ENCODE peak calls at places on chromosomes 11 and 22, in six cellular contexts. V is gastrocnemius medialis, I is Peyer's patch, D is esophagus muscularis mucosa, R is IMR-90, B is adrenal gland. Y is an unnamed sample.

GRCh38 chr11:17406818-17407149 is 18.3 kb upstream of the KCNJ11 start:
- DNase-seq in I (peak; percentile 40), D (no peak), R (no peak), V (no peak), B (no peak), Y (no peak)

GRCh38 chr11:44993971-44994705 is 43.5 kb upstream of the TP53I11 start:
- DNase-seq in B (no peak), D (no peak), I (no peak), R (no peak), V (no peak), Y (no peak)

GRCh38 chr11:100889758-100890157 is 202.7 kb downstream of the ARHGAP42 start:
- DNase-seq in V (no peak), D (no peak), R (no peak), I (no peak), B (no peak), Y (no peak)

GRCh38 chr11:68433541-68433940 is 27.0 kb upstream of the PPP6R3 start:
- DNase-seq in D (no peak), V (no peak), I (no peak), R (no peak), B (no peak), Y (no peak)

GRCh38 chr22:28939394-28939793 is 56.0 kb downstream of the ZNRF3 start:
- DNase-seq in R (no peak), V (no peak), B (no peak), D (no peak), I (no peak), Y (no peak)

GRCh38 chr11:104812416-104812815 is 85.8 kb downstream of the CASP12 start:
- DNase-seq in V (no peak), B (no peak), I (no peak), R (no peak), D (no peak), Y (no peak)

GRCh38 chr22:41284465-41284864 is 1.5 kb downstream of the RANGAP1 start:
- DNase-seq in B (no peak), R (no peak), D (no peak), I (no peak), V (no peak), Y (no peak)

GRCh38 chr11:125071408-125071807 is 8.3 kb downstream of the SLC37A2 start:
- DNase-seq in B (peak; percentile 70), D (peak; percentile 78), V (no peak), I (peak; percentile 45), R (no peak), Y (peak; percentile 81)

GRCh38 chr11:32435511-32435946 is at the start of gene WT1:
- DNase-seq in V (no peak), B (no peak), R (no peak), I (no peak), D (no peak), Y (no peak)

GRCh38 chr22:30802202-30803166 is 107.8 kb downstream of the OSBP2 start:
- DNase-seq in R (peak; percentile 90), I (peak; percentile 91), D (no peak), V (peak; percentile 34), B (peak; percentile 91), Y (peak; percentile 54)

GRCh38 chr11:2669926-2670469 is 29.8 kb downstream of the KCNQ1OT1 start:
- DNase-seq in R (no peak), V (no peak), B (no peak), I (no peak), D (no peak), Y (no peak)

GRCh38 chr11:2673250-2673610 is 26.6 kb downstream of the KCNQ1OT1 start:
- DNase-seq in B (no peak), D (no peak), V (no peak), R (no peak), I (no peak), Y (peak; percentile 49)

GRCh38 chr11:2672553-2673249 is 27.1 kb downstream of the KCNQ1OT1 start:
- DNase-seq in I (no peak), D (no peak), V (no peak), B (no peak), R (no peak), Y (no peak)

GRCh38 chr11:2670541-2671100 is 29.2 kb downstream of the KCNQ1OT1 start:
- DNase-seq in V (no peak), D (no peak), B (no peak), R (no peak), I (no peak), Y (peak; percentile 46)

DNA sequence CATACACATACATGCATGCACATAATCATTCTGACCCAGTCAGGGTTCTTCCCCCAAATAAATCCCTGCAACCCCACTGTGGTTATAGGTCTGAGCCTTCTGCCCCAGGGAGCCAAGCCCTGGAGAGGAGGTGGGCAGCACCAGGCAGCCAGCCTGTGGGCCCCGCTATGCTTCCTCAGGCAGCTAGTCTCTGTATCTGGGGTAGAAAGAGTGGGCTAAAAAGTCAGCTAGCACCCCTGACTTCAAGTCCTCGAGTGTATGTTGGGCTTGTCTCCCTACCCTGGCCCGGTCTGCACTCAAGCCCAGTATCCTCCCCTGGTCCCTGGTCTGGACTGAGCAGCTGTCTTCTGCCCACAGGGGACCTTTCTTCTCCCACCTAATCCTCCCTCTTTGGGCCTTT is 28.0 kb downstream of the KCNQ1OT1 start:
- DNase-seq in B (no peak), D (no peak), R (no peak), I (no peak), V (no peak), Y (peak; percentile 28)
- TF ChIP-seq POLR2A in B (no peak), D (no peak), R (no peak), I (no peak), V (no peak), Y (no peak)

GRCh38 chr11:123163621-123164020 is 31.4 kb downstream of the CLMP start:
- DNase-seq in R (no peak), I (no peak), D (no peak), V (no peak), B (no peak), Y (no peak)

GRCh38 chr11:123168236-123168635 is 26.8 kb downstream of the CLMP start:
- DNase-seq in B (no peak), I (no peak), D (no peak), R (no peak), V (no peak), Y (no peak)

GRCh38 chr11:123164732-123165450 is 30.2 kb downstream of the CLMP start:
- DNase-seq in V (no peak), I (no peak), B (no peak), D (no peak), R (peak; percentile 44), Y (no peak)

GRCh38 chr11:123168955-123169484 is 26.0 kb downstream of the CLMP start:
- DNase-seq in V (no peak), D (no peak), R (no peak), B (no peak), I (no peak), Y (peak; percentile 28)

GRCh38 chr11:123166095-123166559 is 28.9 kb downstream of the CLMP start:
- DNase-seq in I (peak; percentile 61), R (peak; percentile 97), D (no peak), B (peak; percentile 48), V (no peak), Y (no peak)
- TF ChIP-seq CTCF in I (peak; percentile 27), R (peak; percentile 62), D (peak; percentile 59), B (peak; percentile 48), V (no peak), Y (no peak)

DNA sequence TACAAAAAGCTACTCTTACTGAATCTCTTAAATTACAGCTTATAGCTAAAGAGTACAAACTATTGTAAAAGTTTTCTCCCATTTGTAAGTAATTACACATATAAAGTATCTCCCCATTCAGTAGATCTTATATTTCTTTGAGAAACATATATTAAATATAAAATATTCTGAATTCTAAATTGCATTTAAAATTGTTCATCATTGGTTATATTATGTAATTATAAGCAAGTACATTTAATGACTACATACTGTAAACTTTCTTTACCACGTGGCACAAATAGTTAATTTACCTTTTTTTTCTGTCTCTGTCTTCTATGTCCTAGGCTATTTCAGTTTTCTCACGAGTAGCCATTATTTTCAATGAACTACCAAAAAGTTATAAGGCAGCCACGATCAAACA is 101.2 kb upstream of the SERPIND1 start:
- DNase-seq in R (no peak), V (no peak), D (no peak), B (no peak), I (no peak), Y (no peak)
- TF ChIP-seq POLR2A in R (no peak), V (no peak), D (no peak), B (no peak), I (no peak), Y (no peak)

DNA sequence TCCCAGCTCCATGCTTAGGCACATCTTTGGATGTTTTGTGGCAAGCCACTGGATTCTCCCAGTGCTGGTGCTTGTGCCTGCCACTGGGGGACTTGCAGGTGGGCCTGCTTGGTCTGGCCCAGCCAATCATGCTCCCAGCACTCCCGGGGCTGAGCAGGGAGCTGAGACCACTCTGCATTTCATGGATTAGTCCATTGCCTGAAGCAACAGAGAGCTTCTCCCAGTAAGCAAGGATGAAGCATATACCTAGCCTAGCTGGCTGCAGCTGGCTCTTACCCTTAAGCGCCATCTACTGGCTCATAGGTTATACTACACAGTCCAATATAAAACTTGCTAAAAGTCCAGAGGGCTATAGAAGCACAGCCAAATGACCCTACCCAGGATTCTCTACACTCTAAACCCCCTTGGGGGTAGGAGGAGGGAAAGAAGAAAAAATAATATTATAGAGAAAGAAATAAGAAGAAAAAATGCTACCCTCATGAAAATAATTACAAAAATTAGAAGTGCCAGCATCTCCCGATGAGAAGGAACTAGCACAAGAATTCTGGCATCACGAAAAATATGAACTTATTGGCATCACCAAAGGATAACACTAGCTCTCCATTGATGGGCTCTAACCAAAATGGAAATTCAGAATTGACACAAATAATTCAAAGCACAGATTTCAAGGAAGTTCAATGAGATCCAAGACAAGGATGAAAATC is 275.3 kb downstream of the C11orf87 start:
- DNase-seq in B (peak; percentile 26), D (no peak), R (peak; percentile 50), I (no peak), V (no peak), Y (no peak)
- TF ChIP-seq CTCF in B (peak; percentile 59), D (peak; percentile 56), R (peak; percentile 72), I (peak; percentile 22), V (peak; percentile 37), Y (no peak)

DNA sequence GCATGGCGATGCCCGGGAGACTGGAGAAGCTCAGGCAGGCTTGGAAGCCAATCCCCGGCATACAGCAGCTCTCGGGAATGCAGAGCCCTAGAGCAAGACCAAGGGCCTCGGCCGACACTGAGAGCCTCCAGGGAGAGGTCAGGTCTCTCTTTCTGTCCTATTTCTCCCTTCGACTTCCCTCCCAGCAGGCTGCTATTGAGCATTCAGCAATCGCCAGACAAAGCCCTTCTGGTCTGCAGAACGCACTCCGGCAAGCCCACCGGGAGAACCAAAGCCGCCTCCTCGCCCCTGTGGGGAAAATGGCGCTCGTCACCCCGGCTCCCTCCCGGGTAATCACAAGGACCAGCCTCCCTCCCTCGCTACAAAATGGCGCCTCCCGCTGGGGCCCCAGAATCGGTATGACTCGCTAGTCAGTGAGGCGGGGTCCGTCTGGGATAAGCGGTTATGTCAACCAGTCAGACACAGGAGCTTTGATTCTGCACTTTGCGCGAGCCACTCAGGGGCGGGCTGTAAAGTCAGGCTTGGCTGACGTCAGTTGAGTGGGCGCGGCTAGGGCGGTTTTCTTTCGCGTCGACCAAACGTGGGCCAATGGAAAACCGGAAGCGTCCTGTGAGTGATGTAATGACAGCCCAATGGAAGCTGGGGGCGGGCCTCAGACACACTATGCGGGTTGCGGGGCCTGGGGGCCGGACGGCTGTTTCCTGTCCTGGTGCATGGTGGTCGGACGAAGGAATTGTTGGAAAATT is at the start of gene ZNF143:
- DNase-seq in I (peak; percentile 100), B (peak; percentile 100), R (peak; percentile 100), V (peak; percentile 100), D (peak; percentile 100), Y (peak; percentile 100)
- TF ChIP-seq POLR2A in I (peak; percentile 93), B (peak; percentile 97), R (no peak), V (peak; percentile 94), D (peak; percentile 98), Y (peak; percentile 93)

GRCh38 chr22:17343766-17344165 is 25.5 kb upstream of the CECR2 start:
- DNase-seq in D (no peak), R (no peak), I (no peak), B (no peak), V (no peak), Y (no peak)
- TF ChIP-seq CTCF in D (no peak), R (no peak), I (no peak), B (no peak), V (no peak), Y (no peak)

Y was measured in lower leg skin.